ENCODE peak calls at places on chromosomes 6 and 20, in five cellular contexts. One of them, this sample, is unnamed.

GRCh38 chr6:22709804-22710203 is 140.4 kb downstream of the HDGFL1 start:
- DNase-seq in MM.1S: no peak
- DNase-seq in mesenchymal stem cell: peak; percentile 34
- DNase-seq in GM23338: no peak
- DNase-seq in IMR-90: peak; percentile 50
- DNase-seq in this sample: no peak

GRCh38 chr20:48949304-48950170 is 28.0 kb downstream of the ARFGEF2 start:
- DNase-seq in MM.1S: no peak
- DNase-seq in mesenchymal stem cell: no peak
- DNase-seq in GM23338: peak; percentile 43
- DNase-seq in IMR-90: no peak
- DNase-seq in this sample: no peak

GRCh38 chr6:149075616-149076354 is 241.7 kb upstream of the TAB2 start:
- DNase-seq in MM.1S: no peak
- DNase-seq in mesenchymal stem cell: no peak
- DNase-seq in GM23338: no peak
- DNase-seq in IMR-90: peak; percentile 37
- DNase-seq in this sample: peak; percentile 14

GRCh38 chr6:142413111-142413510 is 111.3 kb downstream of the ADGRG6 start:
- DNase-seq in MM.1S: no peak
- DNase-seq in mesenchymal stem cell: no peak
- DNase-seq in GM23338: no peak
- DNase-seq in IMR-90: peak; percentile 55
- DNase-seq in this sample: no peak

GRCh38 chr20:20207291-20207690 is 155.0 kb downstream of the CFAP61 start:
- DNase-seq in MM.1S: peak; percentile 43
- DNase-seq in mesenchymal stem cell: no peak
- DNase-seq in GM23338: peak; percentile 49
- DNase-seq in IMR-90: no peak
- DNase-seq in this sample: no peak

GRCh38 chr20:1631309-1632227 is 11.8 kb upstream of the SIRPB1 start:
- DNase-seq in MM.1S: no peak
- DNase-seq in mesenchymal stem cell: no peak
- DNase-seq in GM23338: peak; percentile 53
- DNase-seq in IMR-90: no peak
- DNase-seq in this sample: peak; percentile 17

GRCh38 chr6:159098636-159099106 is 53.9 kb upstream of the TAGAP start:
- DNase-seq in MM.1S: no peak
- DNase-seq in mesenchymal stem cell: no peak
- DNase-seq in GM23338: no peak
- DNase-seq in IMR-90: no peak
- DNase-seq in this sample: no peak

GRCh38 chr20:4550740-4551139 is 171.0 kb upstream of the PRND start:
- DNase-seq in MM.1S: no peak
- DNase-seq in mesenchymal stem cell: no peak
- DNase-seq in GM23338: no peak
- DNase-seq in IMR-90: peak; percentile 56
- DNase-seq in this sample: no peak

GRCh38 chr6:43077981-43078411 is 1.9 kb downstream of the PTK7 start:
- DNase-seq in MM.1S: no peak
- DNase-seq in mesenchymal stem cell: peak; percentile 69
- DNase-seq in GM23338: no peak
- DNase-seq in IMR-90: peak; percentile 67
- DNase-seq in this sample: peak; percentile 77

GRCh38 chr20:58008413-58008812 is 220.0 kb downstream of the ANKRD60 start:
- DNase-seq in MM.1S: no peak
- DNase-seq in mesenchymal stem cell: no peak
- DNase-seq in GM23338: no peak
- DNase-seq in IMR-90: no peak
- DNase-seq in this sample: no peak

GRCh38 chr20:5480824-5481600 is 164.3 kb upstream of the PROKR2 start:
- DNase-seq in MM.1S: no peak
- DNase-seq in mesenchymal stem cell: no peak
- DNase-seq in GM23338: no peak
- DNase-seq in IMR-90: no peak
- DNase-seq in this sample: no peak

GRCh38 chr6:107616776-107617175 is 126.9 kb downstream of the SOBP start:
- DNase-seq in MM.1S: no peak
- DNase-seq in mesenchymal stem cell: no peak
- DNase-seq in GM23338: no peak
- DNase-seq in IMR-90: no peak
- DNase-seq in this sample: no peak

GRCh38 chr20:53774487-53775203 is 181.0 kb upstream of the ZNF217 start:
- DNase-seq in MM.1S: no peak
- DNase-seq in mesenchymal stem cell: peak; percentile 90
- DNase-seq in GM23338: no peak
- DNase-seq in IMR-90: peak; percentile 95
- DNase-seq in this sample: peak; percentile 95

DNA sequence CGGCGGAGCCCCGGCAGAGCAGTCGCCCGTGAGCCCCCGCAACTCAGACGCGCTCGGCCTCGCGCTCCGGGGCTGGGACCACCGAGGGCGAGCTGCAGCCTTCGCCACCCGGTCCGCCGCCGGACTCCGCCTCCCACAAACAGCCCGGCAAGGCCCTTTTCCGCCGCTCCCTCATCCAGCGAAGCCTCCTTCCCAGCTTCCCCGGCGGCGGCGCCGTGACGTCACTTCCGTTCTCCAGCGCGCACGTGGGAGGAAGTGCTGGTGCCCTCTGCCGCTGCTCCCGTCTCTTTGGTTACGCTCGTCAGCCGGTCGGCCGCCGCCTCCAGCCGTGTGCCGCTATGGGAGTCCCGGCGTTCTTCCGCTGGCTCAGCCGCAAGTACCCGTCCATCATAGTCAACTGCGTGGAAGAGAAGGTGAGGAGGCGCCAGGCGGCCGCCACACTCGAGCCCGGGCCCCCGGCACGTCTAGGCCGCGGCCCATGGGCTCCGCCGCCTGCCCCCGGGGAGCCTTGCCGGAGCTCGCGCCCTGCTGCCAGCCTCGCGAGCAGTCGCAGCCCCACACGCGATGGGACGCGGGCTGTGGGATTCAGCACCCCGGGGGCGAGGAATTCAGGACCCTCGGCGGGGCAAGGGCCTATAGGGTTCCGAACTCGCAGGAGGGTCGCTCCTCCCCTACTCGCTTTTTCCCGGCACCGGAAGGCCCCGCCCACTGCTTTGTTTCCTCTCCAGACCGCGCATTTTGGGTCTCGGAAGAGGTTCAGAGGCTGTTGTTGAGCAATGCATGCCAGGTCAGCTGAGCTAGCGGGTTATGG is at the start of gene XRN2:
- DNase-seq in MM.1S: peak; percentile 93
- DNase-seq in mesenchymal stem cell: peak; percentile 96
- DNase-seq in GM23338: peak; percentile 98
- DNase-seq in IMR-90: peak; percentile 93
- DNase-seq in this sample: peak; percentile 97
- H3K4me3 ChIP-seq in MM.1S: peak within 1 kb of the TSS; percentile 81
- H3K4me3 ChIP-seq in mesenchymal stem cell: peak within 1 kb of the TSS; percentile 96
- H3K4me3 ChIP-seq in GM23338: peak within 1 kb of the TSS; percentile 90
- H3K4me3 ChIP-seq in IMR-90: peak within 1 kb of the TSS; percentile 81
- H3K4me3 ChIP-seq in this sample: peak within 1 kb of the TSS; percentile 89

DNA sequence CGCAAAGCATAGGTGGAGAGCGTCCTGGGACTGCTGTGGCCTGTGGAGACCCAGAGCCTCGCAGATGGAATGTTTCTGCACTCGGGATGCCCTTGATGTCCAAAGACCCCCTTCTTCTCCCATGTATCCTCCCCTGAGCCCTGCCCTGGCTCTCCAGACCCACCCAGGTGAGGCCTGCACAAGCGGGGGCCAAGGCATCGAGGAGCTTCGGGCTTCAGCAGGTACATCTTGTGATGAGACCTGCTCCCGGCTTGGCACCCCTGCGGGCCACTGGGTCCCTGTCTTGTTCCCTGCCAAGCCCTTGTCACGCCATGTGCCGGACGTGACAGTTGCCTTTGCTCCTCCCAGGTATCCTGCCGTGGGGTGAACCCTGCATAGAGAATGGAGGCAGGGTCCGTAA is 85.2 kb downstream of the RAMACL start:
- DNase-seq in MM.1S: no peak
- DNase-seq in mesenchymal stem cell: no peak
- DNase-seq in GM23338: no peak
- DNase-seq in IMR-90: no peak
- DNase-seq in this sample: no peak
- H3K36me3 ChIP-seq in MM.1S: no peaks in the 10 kb centered on the region
- H3K36me3 ChIP-seq in mesenchymal stem cell: peaks cover 15% of the 10 kb centered on the region
- H3K36me3 ChIP-seq in GM23338: peaks cover 5% of the 10 kb centered on the region
- H3K36me3 ChIP-seq in IMR-90: peaks cover 84% of the 10 kb centered on the region
- H3K36me3 ChIP-seq in this sample: peaks cover 38% of the 10 kb centered on the region

GRCh38 chr6:110529907-110530306 is 53.5 kb upstream of the SLC22A16 start:
- DNase-seq in MM.1S: no peak
- DNase-seq in mesenchymal stem cell: peak; percentile 30
- DNase-seq in GM23338: no peak
- DNase-seq in IMR-90: peak; percentile 57
- DNase-seq in this sample: no peak

GRCh38 chr6:110528051-110528929 is 51.9 kb upstream of the SLC22A16 start:
- DNase-seq in MM.1S: peak; percentile 65
- DNase-seq in mesenchymal stem cell: peak; percentile 88
- DNase-seq in GM23338: peak; percentile 70
- DNase-seq in IMR-90: peak; percentile 88
- DNase-seq in this sample: peak; percentile 69

GRCh38 chr6:110530671-110531070 is 54.3 kb upstream of the SLC22A16 start:
- DNase-seq in MM.1S: no peak
- DNase-seq in mesenchymal stem cell: peak; percentile 11
- DNase-seq in GM23338: no peak
- DNase-seq in IMR-90: peak; percentile 32
- DNase-seq in this sample: no peak

GRCh38 chr6:110528930-110529325 is 52.5 kb upstream of the SLC22A16 start:
- DNase-seq in MM.1S: no peak
- DNase-seq in mesenchymal stem cell: no peak
- DNase-seq in GM23338: no peak
- DNase-seq in IMR-90: no peak
- DNase-seq in this sample: no peak

GRCh38 chr6:110529355-110529754 is 52.9 kb upstream of the SLC22A16 start:
- DNase-seq in MM.1S: no peak
- DNase-seq in mesenchymal stem cell: peak; percentile 87
- DNase-seq in GM23338: no peak
- DNase-seq in IMR-90: peak; percentile 85
- DNase-seq in this sample: peak; percentile 76
- H2AFZ ChIP-seq in MM.1S: no peak overlapping the region
- H2AFZ ChIP-seq in mesenchymal stem cell: no peak overlapping the region
- H2AFZ ChIP-seq in GM23338: no peak overlapping the region
- H2AFZ ChIP-seq in IMR-90: peak overlapping the region; percentile 88
- H2AFZ ChIP-seq in this sample: peak overlapping the region; percentile 52

GRCh38 chr20:63642518-63643247 is 10.5 kb downstream of the STMN3 start:
- DNase-seq in MM.1S: peak; percentile 41
- DNase-seq in mesenchymal stem cell: no peak
- DNase-seq in GM23338: peak; percentile 69
- DNase-seq in IMR-90: no peak
- DNase-seq in this sample: no peak

GRCh38 chr20:63641146-63641791 is 12.0 kb downstream of the STMN3 start:
- DNase-seq in MM.1S: peak; percentile 35
- DNase-seq in mesenchymal stem cell: peak; percentile 60
- DNase-seq in GM23338: peak; percentile 71
- DNase-seq in IMR-90: no peak
- DNase-seq in this sample: peak; percentile 96

GRCh38 chr20:63639093-63639860 is 12.4 kb upstream of the GMEB2 start:
- DNase-seq in MM.1S: no peak
- DNase-seq in mesenchymal stem cell: no peak
- DNase-seq in GM23338: no peak
- DNase-seq in IMR-90: no peak
- DNase-seq in this sample: no peak

GRCh38 chr20:63641792-63642517 is 11.3 kb downstream of the STMN3 start:
- DNase-seq in MM.1S: peak; percentile 97
- DNase-seq in mesenchymal stem cell: peak; percentile 74
- DNase-seq in GM23338: peak; percentile 96
- DNase-seq in IMR-90: peak; percentile 62
- DNase-seq in this sample: peak; percentile 99

GRCh38 chr20:63640086-63640485 is 13.1 kb downstream of the STMN3 start:
- DNase-seq in MM.1S: no peak
- DNase-seq in mesenchymal stem cell: no peak
- DNase-seq in GM23338: no peak
- DNase-seq in IMR-90: no peak
- DNase-seq in this sample: no peak
- H3K4me3 ChIP-seq in MM.1S: no peak overlapping the region
- H3K4me3 ChIP-seq in mesenchymal stem cell: no peak overlapping the region
- H3K4me3 ChIP-seq in GM23338: no peak overlapping the region
- H3K4me3 ChIP-seq in IMR-90: no peak overlapping the region
- H3K4me3 ChIP-seq in this sample: no peak overlapping the region

DNA sequence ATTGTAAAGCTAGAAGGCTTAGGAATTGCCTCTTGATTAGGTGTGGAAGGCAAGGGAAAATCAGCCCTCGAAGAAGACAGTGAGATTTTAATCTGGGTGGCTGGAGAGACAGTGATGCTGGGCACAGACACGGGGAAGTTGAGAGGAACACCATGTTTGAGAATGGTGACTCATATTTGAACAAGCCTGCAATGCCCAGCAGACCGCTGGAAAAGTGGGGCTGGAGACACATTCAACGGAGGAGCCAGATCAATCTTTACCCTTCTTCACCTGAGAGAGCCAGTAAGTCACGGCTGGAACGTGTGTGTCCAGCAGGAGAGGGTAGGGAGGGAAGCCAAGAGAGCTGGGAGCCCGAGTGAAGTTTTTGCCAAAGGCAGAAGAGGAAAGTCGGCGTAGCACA is 3.7 kb upstream of the ESR1 start:
- DNase-seq in MM.1S: no peak
- DNase-seq in mesenchymal stem cell: no peak
- DNase-seq in GM23338: no peak
- DNase-seq in IMR-90: no peak
- DNase-seq in this sample: no peak
- H3K36me3 ChIP-seq in MM.1S: no peaks in the 10 kb centered on the region
- H3K36me3 ChIP-seq in mesenchymal stem cell: peaks cover 7% of the 10 kb centered on the region
- H3K36me3 ChIP-seq in GM23338: no peaks in the 10 kb centered on the region
- H3K36me3 ChIP-seq in IMR-90: no peaks in the 10 kb centered on the region
- H3K36me3 ChIP-seq in this sample: no peaks in the 10 kb centered on the region

This sample was measured in osteoblast.